ENCODE peak calls at places on chromosomes 2 and 18, in nine cellular contexts. H, A, E, C, D, I, M, P and L are unnamed samples.

GRCh38 chr2:163155279-163155883 is 316.8 kb upstream of the KCNH7 start:
- DNase-seq in H (no peak), A (peak; percentile 7), E (no peak), C (no peak), D (no peak), I (peak; percentile 43), M (no peak), P (peak; percentile 3), L (no peak)

GRCh38 chr2:150369862-150370261 is 117.6 kb downstream of the RND3 start:
- DNase-seq in H (no peak), A (no peak), E (no peak), C (no peak), D (no peak), I (no peak), M (no peak), P (no peak), L (no peak)

GRCh38 chr2:36455011-36455410 is 99.4 kb downstream of the CRIM1 start:
- DNase-seq in H (no peak), A (no peak), E (no peak), C (no peak), D (no peak), I (no peak), M (no peak), P (no peak), L (no peak)

GRCh38 chr2:22110244-22110651 is 986.5 kb downstream of the TDRD15 start:
- DNase-seq in H (no peak), A (no peak), E (no peak), C (no peak), D (no peak), I (no peak), M (no peak), P (no peak), L (no peak)

GRCh38 chr18:48914581-48915251 is 36.0 kb downstream of the SMAD7 start:
- DNase-seq in H (no peak), A (no peak), E (no peak), C (no peak), D (no peak), I (peak; percentile 42), M (no peak), P (no peak), L (no peak)

GRCh38 chr2:176493221-176493825 is 224.1 kb downstream of the MTX2 start:
- DNase-seq in H (no peak), A (no peak), E (no peak), C (no peak), D (no peak), I (no peak), M (no peak), P (no peak), L (no peak)

GRCh38 chr2:76572981-76573380 is 862.3 kb upstream of the GCFC2 start:
- DNase-seq in H (no peak), A (no peak), E (no peak), C (no peak), D (no peak), I (no peak), M (no peak), P (no peak), L (no peak)

GRCh38 chr2:36889782-36890181 is 76.6 kb downstream of the STRN start:
- DNase-seq in H (no peak), A (no peak), E (no peak), C (no peak), D (no peak), I (peak; percentile 65), M (no peak), P (no peak), L (no peak)

GRCh38 chr2:199460808-199461454 is 3.2 kb upstream of the SATB2 start:
- DNase-seq in H (no peak), A (no peak), E (no peak), C (no peak), D (no peak), I (no peak), M (no peak), P (no peak), L (no peak)

GRCh38 chr2:199490049-199490448 is 32.3 kb upstream of the SATB2 start:
- DNase-seq in H (no peak), A (no peak), E (no peak), C (no peak), D (no peak), I (no peak), M (no peak), P (no peak), L (no peak)

GRCh38 chr2:196410008-196410407 is 229.5 kb upstream of the CCDC150 start:
- DNase-seq in H (no peak), A (no peak), E (no peak), C (no peak), D (no peak), I (no peak), M (no peak), P (no peak), L (no peak)

GRCh38 chr2:149799296-149799695 is 211.7 kb upstream of the MMADHC start:
- DNase-seq in H (no peak), A (peak; percentile 20), E (no peak), C (no peak), D (no peak), I (peak; percentile 11), M (no peak), P (no peak), L (no peak)

GRCh38 chr2:55618649-55619055 is 1.2 kb upstream of the PPP4R3B start:
- DNase-seq in H (peak; percentile 54), A (peak; percentile 61), E (peak; percentile 77), C (peak; percentile 52), D (no peak), I (peak; percentile 54), M (peak; percentile 29), P (no peak), L (peak; percentile 20)

GRCh38 chr18:78717051-78717765 is 262.4 kb upstream of the SALL3 start:
- DNase-seq in H (no peak), A (no peak), E (no peak), C (no peak), D (no peak), I (no peak), M (no peak), P (no peak), L (no peak)

GRCh38 chr2:191894681-191895147 is 47.8 kb upstream of the CAVIN2 start:
- DNase-seq in H (no peak), A (no peak), E (no peak), C (no peak), D (no peak), I (no peak), M (no peak), P (no peak), L (no peak)

GRCh38 chr2:60966465-60967405 is 50.8 kb upstream of the PEX13 start:
- DNase-seq in H (no peak), A (no peak), E (no peak), C (no peak), D (no peak), I (no peak), M (no peak), P (peak; percentile 52), L (no peak)

GRCh38 chr18:8654482-8655451 is 45.5 kb downstream of the RAB12 start:
- DNase-seq in H (no peak), A (no peak), E (no peak), C (no peak), D (no peak), I (peak; percentile 27), M (no peak), P (no peak), L (no peak)

GRCh38 chr2:112718862-112719370 is 1.9 kb upstream of the NT5DC4 start:
- DNase-seq in H (no peak), A (no peak), E (no peak), C (no peak), D (no peak), I (no peak), M (no peak), P (no peak), L (no peak)

DNA sequence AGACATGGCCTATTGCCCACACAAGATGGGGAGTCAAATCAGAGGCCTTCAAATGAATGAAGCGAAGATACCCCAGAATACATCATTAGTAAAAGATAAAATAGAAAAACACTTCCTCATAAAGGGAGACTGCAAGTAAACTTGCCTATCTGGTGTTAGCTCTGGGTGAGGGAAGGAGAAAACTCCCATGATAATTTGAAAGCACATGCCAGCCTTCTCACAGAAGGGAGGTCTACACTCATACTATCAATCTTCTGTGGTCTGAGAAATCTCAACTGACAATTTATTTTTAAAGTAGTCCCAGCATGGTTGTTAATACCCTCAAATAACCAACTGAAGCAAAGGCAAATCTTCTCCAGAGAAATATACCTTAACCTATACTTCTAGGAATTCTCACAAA is 75.4 kb downstream of the EXOC6B start:
- DNase-seq in H (no peak), A (no peak), E (no peak), C (no peak), D (no peak), I (no peak), M (no peak), P (no peak), L (no peak)
- H3K4me1 ChIP-seq in H (peaks cover 17% of the 10 kb centered on the region), A (peaks cover 6% of the 10 kb centered on the region), E (peaks cover 14% of the 10 kb centered on the region), C (peaks cover 4% of the 10 kb centered on the region), D (peaks cover 3% of the 10 kb centered on the region), I (peaks cover 13% of the 10 kb centered on the region), M (no peaks in the 10 kb centered on the region), P (no peaks in the 10 kb centered on the region), L (no peaks in the 10 kb centered on the region)

GRCh38 chr18:12373771-12374116 is 3.3 kb downstream of the AFG3L2 start:
- DNase-seq in H (no peak), A (no peak), E (no peak), C (no peak), D (no peak), I (no peak), M (no peak), P (no peak), L (no peak)
- H3K4me1 ChIP-seq in H (peaks cover 59% of the 10 kb centered on the region), A (peaks cover 52% of the 10 kb centered on the region), E (peaks cover 48% of the 10 kb centered on the region), C (peaks cover 14% of the 10 kb centered on the region), D (peaks cover 44% of the 10 kb centered on the region), I (peaks cover 22% of the 10 kb centered on the region), M (peaks cover 52% of the 10 kb centered on the region), P (peaks cover 3% of the 10 kb centered on the region), L (peaks cover 21% of the 10 kb centered on the region)

DNA sequence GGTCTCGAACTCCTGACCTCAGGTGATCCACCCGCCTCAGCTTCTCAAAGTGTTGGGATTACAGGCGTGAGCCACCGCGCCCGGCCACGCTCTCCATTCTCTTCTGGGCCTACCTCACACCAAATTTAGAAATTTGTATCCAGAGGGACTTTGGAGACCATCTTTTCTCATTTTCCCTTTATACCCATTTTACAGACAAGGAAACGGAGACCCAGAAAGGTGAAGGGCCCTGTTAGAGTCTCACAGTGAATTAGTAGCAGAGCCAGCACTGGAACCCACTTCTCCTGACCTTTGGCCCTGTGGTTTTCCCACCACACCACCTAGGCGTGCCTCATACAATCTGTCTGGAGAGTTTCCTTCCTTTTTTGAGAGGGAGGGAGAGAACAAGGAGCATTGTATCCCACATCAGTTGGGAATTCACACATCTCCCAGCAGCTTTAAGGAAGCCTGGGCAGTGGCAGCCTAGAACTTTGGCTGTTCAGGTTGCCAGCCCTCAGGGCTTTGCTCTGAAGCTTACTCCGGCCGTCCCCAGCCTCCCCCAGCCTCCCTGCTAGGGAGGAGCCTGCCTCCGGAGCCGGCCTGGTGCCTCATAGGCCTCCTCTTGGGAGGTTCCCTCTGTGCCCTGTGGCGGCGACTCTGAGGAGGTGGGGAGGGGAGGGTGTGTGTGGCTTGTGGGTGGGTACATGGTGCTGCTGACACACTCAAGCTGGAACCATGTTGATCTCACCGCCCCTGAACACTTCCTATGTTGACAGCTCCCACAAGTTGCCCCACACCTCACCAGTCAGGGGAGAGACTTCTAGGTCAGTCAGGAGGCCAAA is 13.8 kb downstream of the FOSL2 start:
- DNase-seq in H (no peak), A (no peak), E (peak; percentile 71), C (no peak), D (no peak), I (no peak), M (peak; percentile 67), P (no peak), L (peak; percentile 68)
- H3K4me1 ChIP-seq in H (peaks cover 18% of the 10 kb centered on the region), A (peaks cover 80% of the 10 kb centered on the region), E (peaks cover 79% of the 10 kb centered on the region), C (peaks cover 5% of the 10 kb centered on the region), D (peaks cover 64% of the 10 kb centered on the region), I (peaks cover 13% of the 10 kb centered on the region), M (peaks cover 79% of the 10 kb centered on the region), P (no peaks in the 10 kb centered on the region), L (peaks cover 67% of the 10 kb centered on the region)

GRCh38 chr2:27118525-27119329 is at the start of gene CGREF1:
- DNase-seq in H (no peak), A (no peak), E (no peak), C (no peak), D (no peak), I (peak; percentile 42), M (no peak), P (no peak), L (no peak)
- H3K4me1 ChIP-seq in H (peaks cover 21% of the 10 kb centered on the region), A (peaks cover 21% of the 10 kb centered on the region), E (peaks cover 11% of the 10 kb centered on the region), C (peaks cover 4% of the 10 kb centered on the region), D (peaks cover 5% of the 10 kb centered on the region), I (peaks cover 4% of the 10 kb centered on the region), M (peaks cover 10% of the 10 kb centered on the region), P (peaks cover 1% of the 10 kb centered on the region), L (peaks cover 14% of the 10 kb centered on the region)